ENCODE peak calls at places on chromosomes 6 and 20, in six cellular contexts. One of them, this sample, is unnamed.
A peak's percentile ranks its signal among the peaks of the same experiment; 100 is the strongest.

GRCh38 chr6:131258816-131259476 is 123.7 kb downstream of the AKAP7 start:
- DNase-seq in foreskin fibroblast: no peak
- DNase-seq in mesothelial cell of epicardium: no peak
- DNase-seq in activated CD8-positive, alpha-beta T cell treated with anti-CD3 and anti-CD28 coated beads, Interleukin-2, amount 10 ng/mL, durations not matched to agents 7 days and 5 days: no peak
- DNase-seq in cardiac muscle cell: peak; percentile 21
- DNase-seq in esophagus muscularis mucosa: no peak
- DNase-seq in this sample: no peak

GRCh38 chr6:125787791-125788190 is 3.0 kb upstream of the NCOA7 start:
- DNase-seq in foreskin fibroblast: peak; percentile 68
- DNase-seq in mesothelial cell of epicardium: no peak
- DNase-seq in activated CD8-positive, alpha-beta T cell treated with anti-CD3 and anti-CD28 coated beads, Interleukin-2, amount 10 ng/mL, durations not matched to agents 7 days and 5 days: no peak
- DNase-seq in cardiac muscle cell: no peak
- DNase-seq in esophagus muscularis mucosa: no peak
- DNase-seq in this sample: peak; percentile 14

GRCh38 chr20:20212675-20213096 is 155.2 kb upstream of the INSM1 start:
- DNase-seq in foreskin fibroblast: no peak
- DNase-seq in mesothelial cell of epicardium: no peak
- DNase-seq in activated CD8-positive, alpha-beta T cell treated with anti-CD3 and anti-CD28 coated beads, Interleukin-2, amount 10 ng/mL, durations not matched to agents 7 days and 5 days: no peak
- DNase-seq in cardiac muscle cell: no peak
- DNase-seq in esophagus muscularis mucosa: no peak
- DNase-seq in this sample: no peak

GRCh38 chr6:73388433-73388799 is 6.2 kb upstream of the DDX43 start:
- DNase-seq in foreskin fibroblast: no peak
- DNase-seq in mesothelial cell of epicardium: no peak
- DNase-seq in activated CD8-positive, alpha-beta T cell treated with anti-CD3 and anti-CD28 coated beads, Interleukin-2, amount 10 ng/mL, durations not matched to agents 7 days and 5 days: no peak
- DNase-seq in cardiac muscle cell: no peak
- DNase-seq in esophagus muscularis mucosa: no peak
- DNase-seq in this sample: no peak

GRCh38 chr6:4101298-4101697 is 22.4 kb upstream of the FAM217A start:
- DNase-seq in foreskin fibroblast: no peak
- DNase-seq in mesothelial cell of epicardium: no peak
- DNase-seq in activated CD8-positive, alpha-beta T cell treated with anti-CD3 and anti-CD28 coated beads, Interleukin-2, amount 10 ng/mL, durations not matched to agents 7 days and 5 days: no peak
- DNase-seq in cardiac muscle cell: no peak
- DNase-seq in esophagus muscularis mucosa: no peak
- DNase-seq in this sample: no peak

GRCh38 chr20:32236819-32237218 is 29.1 kb downstream of the POFUT1 start:
- DNase-seq in foreskin fibroblast: no peak
- DNase-seq in mesothelial cell of epicardium: no peak
- DNase-seq in activated CD8-positive, alpha-beta T cell treated with anti-CD3 and anti-CD28 coated beads, Interleukin-2, amount 10 ng/mL, durations not matched to agents 7 days and 5 days: no peak
- DNase-seq in cardiac muscle cell: no peak
- DNase-seq in esophagus muscularis mucosa: no peak
- DNase-seq in this sample: no peak

GRCh38 chr6:54893818-54894217 is 47.2 kb downstream of the FAM83B start:
- DNase-seq in foreskin fibroblast: no peak
- DNase-seq in mesothelial cell of epicardium: no peak
- DNase-seq in activated CD8-positive, alpha-beta T cell treated with anti-CD3 and anti-CD28 coated beads, Interleukin-2, amount 10 ng/mL, durations not matched to agents 7 days and 5 days: no peak
- DNase-seq in cardiac muscle cell: no peak
- DNase-seq in esophagus muscularis mucosa: no peak
- DNase-seq in this sample: no peak

GRCh38 chr6:43076093-43076927 is at the start of gene PTK7:
- DNase-seq in foreskin fibroblast: peak; percentile 84
- DNase-seq in mesothelial cell of epicardium: peak; percentile 89
- DNase-seq in activated CD8-positive, alpha-beta T cell treated with anti-CD3 and anti-CD28 coated beads, Interleukin-2, amount 10 ng/mL, durations not matched to agents 7 days and 5 days: no peak
- DNase-seq in cardiac muscle cell: peak; percentile 92
- DNase-seq in esophagus muscularis mucosa: no peak
- DNase-seq in this sample: peak; percentile 45

GRCh38 chr6:89239338-89239737 is 22.2 kb upstream of the GABRR1 start:
- DNase-seq in foreskin fibroblast: no peak
- DNase-seq in mesothelial cell of epicardium: no peak
- DNase-seq in activated CD8-positive, alpha-beta T cell treated with anti-CD3 and anti-CD28 coated beads, Interleukin-2, amount 10 ng/mL, durations not matched to agents 7 days and 5 days: peak; percentile 82
- DNase-seq in cardiac muscle cell: no peak
- DNase-seq in esophagus muscularis mucosa: peak; percentile 62
- DNase-seq in this sample: no peak

GRCh38 chr6:90790696-90791095 is 203.8 kb upstream of the MAP3K7 start:
- DNase-seq in foreskin fibroblast: peak; percentile 39
- DNase-seq in mesothelial cell of epicardium: no peak
- DNase-seq in activated CD8-positive, alpha-beta T cell treated with anti-CD3 and anti-CD28 coated beads, Interleukin-2, amount 10 ng/mL, durations not matched to agents 7 days and 5 days: no peak
- DNase-seq in cardiac muscle cell: no peak
- DNase-seq in esophagus muscularis mucosa: no peak
- DNase-seq in this sample: peak; percentile 52

GRCh38 chr6:33236852-33237251 is 28.6 kb downstream of the RING1 start:
- DNase-seq in foreskin fibroblast: no peak
- DNase-seq in mesothelial cell of epicardium: no peak
- DNase-seq in activated CD8-positive, alpha-beta T cell treated with anti-CD3 and anti-CD28 coated beads, Interleukin-2, amount 10 ng/mL, durations not matched to agents 7 days and 5 days: no peak
- DNase-seq in cardiac muscle cell: no peak
- DNase-seq in esophagus muscularis mucosa: no peak
- DNase-seq in this sample: no peak

GRCh38 chr6:45591816-45592359 is 214.2 kb upstream of the SUPT3H start:
- DNase-seq in foreskin fibroblast: no peak
- DNase-seq in mesothelial cell of epicardium: no peak
- DNase-seq in activated CD8-positive, alpha-beta T cell treated with anti-CD3 and anti-CD28 coated beads, Interleukin-2, amount 10 ng/mL, durations not matched to agents 7 days and 5 days: peak; percentile 1
- DNase-seq in cardiac muscle cell: no peak
- DNase-seq in esophagus muscularis mucosa: no peak
- DNase-seq in this sample: no peak

GRCh38 chr20:15236812-15237211 is 899.4 kb upstream of the FLRT3 start:
- DNase-seq in foreskin fibroblast: peak; percentile 77
- DNase-seq in mesothelial cell of epicardium: no peak
- DNase-seq in activated CD8-positive, alpha-beta T cell treated with anti-CD3 and anti-CD28 coated beads, Interleukin-2, amount 10 ng/mL, durations not matched to agents 7 days and 5 days: no peak
- DNase-seq in cardiac muscle cell: no peak
- DNase-seq in esophagus muscularis mucosa: no peak
- DNase-seq in this sample: peak; percentile 47

GRCh38 chr20:1331801-1332453 is 3.0 kb upstream of the SDCBP2 start:
- DNase-seq in foreskin fibroblast: no peak
- DNase-seq in mesothelial cell of epicardium: no peak
- DNase-seq in activated CD8-positive, alpha-beta T cell treated with anti-CD3 and anti-CD28 coated beads, Interleukin-2, amount 10 ng/mL, durations not matched to agents 7 days and 5 days: no peak
- DNase-seq in cardiac muscle cell: no peak
- DNase-seq in esophagus muscularis mucosa: peak; percentile 57
- DNase-seq in this sample: no peak

GRCh38 chr20:46215913-46216707 is 92.2 kb downstream of the CDH22 start:
- DNase-seq in foreskin fibroblast: peak; percentile 32
- DNase-seq in mesothelial cell of epicardium: no peak
- DNase-seq in activated CD8-positive, alpha-beta T cell treated with anti-CD3 and anti-CD28 coated beads, Interleukin-2, amount 10 ng/mL, durations not matched to agents 7 days and 5 days: no peak
- DNase-seq in cardiac muscle cell: peak; percentile 46
- DNase-seq in esophagus muscularis mucosa: no peak
- DNase-seq in this sample: peak; percentile 77

GRCh38 chr6:16739329-16739801 is 21.9 kb downstream of the ATXN1 start:
- DNase-seq in foreskin fibroblast: no peak
- DNase-seq in mesothelial cell of epicardium: no peak
- DNase-seq in activated CD8-positive, alpha-beta T cell treated with anti-CD3 and anti-CD28 coated beads, Interleukin-2, amount 10 ng/mL, durations not matched to agents 7 days and 5 days: no peak
- DNase-seq in cardiac muscle cell: no peak
- DNase-seq in esophagus muscularis mucosa: no peak
- DNase-seq in this sample: no peak

GRCh38 chr6:33317418-33317667 is 201 bp downstream of the ZBTB22 start:
- DNase-seq in foreskin fibroblast: no peak
- DNase-seq in mesothelial cell of epicardium: no peak
- DNase-seq in activated CD8-positive, alpha-beta T cell treated with anti-CD3 and anti-CD28 coated beads, Interleukin-2, amount 10 ng/mL, durations not matched to agents 7 days and 5 days: no peak
- DNase-seq in cardiac muscle cell: no peak
- DNase-seq in esophagus muscularis mucosa: no peak
- DNase-seq in this sample: peak; percentile 86

GRCh38 chr20:35277531-35278395 is at the start of gene MMP24OS:
- DNase-seq in foreskin fibroblast: peak; percentile 96
- DNase-seq in mesothelial cell of epicardium: peak; percentile 81
- DNase-seq in activated CD8-positive, alpha-beta T cell treated with anti-CD3 and anti-CD28 coated beads, Interleukin-2, amount 10 ng/mL, durations not matched to agents 7 days and 5 days: peak; percentile 94
- DNase-seq in cardiac muscle cell: peak; percentile 96
- DNase-seq in esophagus muscularis mucosa: peak; percentile 96
- DNase-seq in this sample: peak; percentile 94

GRCh38 chr6:169190144-169190584 is 63.5 kb downstream of the THBS2 start:
- DNase-seq in foreskin fibroblast: peak; percentile 86
- DNase-seq in mesothelial cell of epicardium: no peak
- DNase-seq in activated CD8-positive, alpha-beta T cell treated with anti-CD3 and anti-CD28 coated beads, Interleukin-2, amount 10 ng/mL, durations not matched to agents 7 days and 5 days: no peak
- DNase-seq in cardiac muscle cell: no peak
- DNase-seq in esophagus muscularis mucosa: peak; percentile 92
- DNase-seq in this sample: peak; percentile 96

GRCh38 chr6:149482542-149483261 is 2.1 kb downstream of the ZC3H12D start:
- DNase-seq in foreskin fibroblast: no peak
- DNase-seq in mesothelial cell of epicardium: no peak
- DNase-seq in activated CD8-positive, alpha-beta T cell treated with anti-CD3 and anti-CD28 coated beads, Interleukin-2, amount 10 ng/mL, durations not matched to agents 7 days and 5 days: peak; percentile 42
- DNase-seq in cardiac muscle cell: no peak
- DNase-seq in esophagus muscularis mucosa: no peak
- DNase-seq in this sample: no peak

GRCh38 chr6:75098709-75099108 is 107.1 kb downstream of the COL12A1 start:
- DNase-seq in foreskin fibroblast: peak; percentile 97
- DNase-seq in mesothelial cell of epicardium: no peak
- DNase-seq in activated CD8-positive, alpha-beta T cell treated with anti-CD3 and anti-CD28 coated beads, Interleukin-2, amount 10 ng/mL, durations not matched to agents 7 days and 5 days: no peak
- DNase-seq in cardiac muscle cell: no peak
- DNase-seq in esophagus muscularis mucosa: peak; percentile 94
- DNase-seq in this sample: peak; percentile 91

GRCh38 chr6:24987439-24987838 is 51.7 kb upstream of the RIPOR2 start:
- DNase-seq in foreskin fibroblast: no peak
- DNase-seq in mesothelial cell of epicardium: no peak
- DNase-seq in activated CD8-positive, alpha-beta T cell treated with anti-CD3 and anti-CD28 coated beads, Interleukin-2, amount 10 ng/mL, durations not matched to agents 7 days and 5 days: no peak
- DNase-seq in cardiac muscle cell: no peak
- DNase-seq in esophagus muscularis mucosa: no peak
- DNase-seq in this sample: no peak

GRCh38 chr20:41178904-41179432 is 41.6 kb downstream of the PLCG1 start:
- DNase-seq in foreskin fibroblast: no peak
- DNase-seq in mesothelial cell of epicardium: peak; percentile 13
- DNase-seq in activated CD8-positive, alpha-beta T cell treated with anti-CD3 and anti-CD28 coated beads, Interleukin-2, amount 10 ng/mL, durations not matched to agents 7 days and 5 days: peak; percentile 16
- DNase-seq in cardiac muscle cell: no peak
- DNase-seq in esophagus muscularis mucosa: peak; percentile 85
- DNase-seq in this sample: no peak

GRCh38 chr20:53940356-53940694 is 130.1 kb downstream of the BCAS1 start:
- DNase-seq in foreskin fibroblast: no peak
- DNase-seq in mesothelial cell of epicardium: no peak
- DNase-seq in activated CD8-positive, alpha-beta T cell treated with anti-CD3 and anti-CD28 coated beads, Interleukin-2, amount 10 ng/mL, durations not matched to agents 7 days and 5 days: no peak
- DNase-seq in cardiac muscle cell: no peak
- DNase-seq in esophagus muscularis mucosa: peak; percentile 37
- DNase-seq in this sample: no peak

GRCh38 chr6:11460001-11460668 is 77.4 kb upstream of the TMEM170B start:
- DNase-seq in foreskin fibroblast: peak; percentile 8
- DNase-seq in mesothelial cell of epicardium: no peak
- DNase-seq in activated CD8-positive, alpha-beta T cell treated with anti-CD3 and anti-CD28 coated beads, Interleukin-2, amount 10 ng/mL, durations not matched to agents 7 days and 5 days: no peak
- DNase-seq in cardiac muscle cell: no peak
- DNase-seq in esophagus muscularis mucosa: no peak
- DNase-seq in this sample: no peak

GRCh38 chr20:47503685-47504084 is 2.0 kb downstream of the NCOA3 start:
- DNase-seq in foreskin fibroblast: no peak
- DNase-seq in mesothelial cell of epicardium: no peak
- DNase-seq in activated CD8-positive, alpha-beta T cell treated with anti-CD3 and anti-CD28 coated beads, Interleukin-2, amount 10 ng/mL, durations not matched to agents 7 days and 5 days: no peak
- DNase-seq in cardiac muscle cell: no peak
- DNase-seq in esophagus muscularis mucosa: no peak
- DNase-seq in this sample: no peak

GRCh38 chr20:38231786-38232130 is 28.8 kb downstream of the KIAA1755 start:
- DNase-seq in foreskin fibroblast: no peak
- DNase-seq in mesothelial cell of epicardium: no peak
- DNase-seq in activated CD8-positive, alpha-beta T cell treated with anti-CD3 and anti-CD28 coated beads, Interleukin-2, amount 10 ng/mL, durations not matched to agents 7 days and 5 days: no peak
- DNase-seq in cardiac muscle cell: no peak
- DNase-seq in esophagus muscularis mucosa: no peak
- DNase-seq in this sample: peak; percentile 35

GRCh38 chr20:4026093-4026601 is 10.8 kb upstream of the RNF24 start:
- DNase-seq in foreskin fibroblast: peak; percentile 94
- DNase-seq in mesothelial cell of epicardium: no peak
- DNase-seq in activated CD8-positive, alpha-beta T cell treated with anti-CD3 and anti-CD28 coated beads, Interleukin-2, amount 10 ng/mL, durations not matched to agents 7 days and 5 days: no peak
- DNase-seq in cardiac muscle cell: peak; percentile 52
- DNase-seq in esophagus muscularis mucosa: peak; percentile 88
- DNase-seq in this sample: peak; percentile 83